ENCODE peak calls at places on chromosomes 7 and 10, in eight cellular contexts. I is SJSA1; Y is left cardiac atrium; W is naive thymus-derived CD4-positive, alpha-beta T cell; P is stimulated activated CD8-positive, alpha-beta memory T cell treated with anti-CD3 and anti-CD28 coated beads, Interleukin-7, amount 100 ng/mL, for 1 hour; J is lower leg skin; Q is posterior cingulate gyrus; O is HAP-1. X is an unnamed sample.

GRCh38 chr10:115829501-115830215 is 443.3 kb downstream of the GFRA1 start:
- DNase-seq in Y (no peak), W (no peak), Q (no peak), O (no peak), J (no peak), I (no peak), P (no peak), X (no peak)

GRCh38 chr7:142469653-142470335 is 211.9 kb upstream of the PRSS58 start:
- DNase-seq in J (peak), O (no peak), I (no peak), P (no peak), W (no peak), Y (no peak), Q (no peak), X (no peak)

GRCh38 chr10:77409697-77410471 is 227.7 kb downstream of the KCNMA1 start:
- DNase-seq in Y (no peak), I (peak), Q (no peak), J (no peak), W (no peak), O (no peak), P (no peak), X (no peak)

GRCh38 chr7:37205451-37205850 is 243.2 kb downstream of the ELMO1 start:
- DNase-seq in O (no peak), Y (no peak), J (no peak), P (no peak), I (no peak), W (no peak), Q (no peak), X (no peak)

GRCh38 chr10:34732926-34733325 is 82.2 kb downstream of the PARD3 start:
- DNase-seq in O (peak), Q (no peak), J (no peak), Y (no peak), W (no peak), P (no peak), I (no peak), X (peak)

GRCh38 chr10:98967601-98968000 is 268.1 kb downstream of the HPSE2 start:
- DNase-seq in Q (no peak), J (no peak), I (no peak), W (no peak), Y (no peak), P (no peak), O (no peak), X (no peak)

GRCh38 chr10:116721991-116722392 is 20.4 kb downstream of the HSPA12A start:
- DNase-seq in Y (no peak), O (no peak), J (no peak), Q (no peak), I (peak), W (no peak), P (no peak), X (no peak)

GRCh38 chr10:21919117-21919516 is 84.4 kb downstream of the DNAJC1 start:
- DNase-seq in I (no peak), Q (no peak), Y (no peak), J (no peak), W (no peak), O (no peak), P (no peak), X (no peak)

GRCh38 chr7:151964951-151965350 is 8.7 kb downstream of the GALNTL5 start:
- DNase-seq in O (no peak), J (peak), Q (no peak), W (no peak), P (no peak), Y (no peak), I (no peak), X (no peak)

GRCh38 chr7:107201795-107202450 is 33.1 kb downstream of the HBP1 start:
- DNase-seq in O (no peak), Y (no peak), W (peak), I (no peak), P (no peak), J (no peak), Q (peak), X (no peak)

GRCh38 chr10:121694327-121694965 is 96.2 kb upstream of the FGFR2 start:
- DNase-seq in Q (no peak), Y (no peak), W (no peak), O (no peak), I (no peak), P (no peak), J (no peak), X (no peak)

GRCh38 chr10:44949915-44950314 is 9.7 kb upstream of the RASSF4 start:
- DNase-seq in Y (no peak), I (peak), Q (no peak), W (no peak), P (no peak), J (peak), O (no peak), X (no peak)

GRCh38 chr10:64023926-64024465 is 502.8 kb downstream of the REEP3 start:
- DNase-seq in W (no peak), J (no peak), Y (no peak), Q (no peak), O (no peak), P (no peak), I (no peak), X (no peak)

GRCh38 chr10:122116331-122116730 is 127.4 kb downstream of the TACC2 start:
- DNase-seq in O (no peak), J (no peak), P (no peak), Y (no peak), W (no peak), I (no peak), Q (no peak), X (peak)

GRCh38 chr7:85554294-85554877 is 367.5 kb upstream of the SEMA3D start:
- DNase-seq in P (no peak), O (peak), J (no peak), Q (no peak), Y (no peak), I (no peak), W (no peak), X (peak)

GRCh38 chr7:142603870-142604448 is 145.3 kb upstream of the PRSS1 start:
- DNase-seq in I (no peak), P (peak), O (peak), Q (no peak), J (no peak), W (peak), Y (peak), X (no peak)

GRCh38 chr7:64308019-64308275 is 5.8 kb upstream of the ZNF736 start:
- DNase-seq in O (no peak), Y (no peak), Q (no peak), P (no peak), W (no peak), I (peak), J (no peak), X (no peak)

GRCh38 chr7:4129481-4130122 is 552.5 kb upstream of the FOXK1 start:
- DNase-seq in Y (no peak), Q (peak), W (no peak), O (no peak), P (no peak), J (no peak), I (no peak), X (no peak)

X was measured in SW 1271.